ENCODE peak calls at places on chromosomes 12 and 14, in nine cellular contexts. B, V, T, A, U, O, E, J and N are unnamed samples.

GRCh38 chr12:110141389-110141788 is 17.2 kb downstream of the IFT81 start:
- DNase-seq in J (no peak), U (no peak), A (no peak), O (no peak), T (no peak), E (no peak), B (peak), V (no peak), N (no peak)

GRCh38 chr12:11174022-11174421 is 3.0 kb downstream of the SMIM10L1 start:
- DNase-seq in T (no peak), J (no peak), A (no peak), V (no peak), O (no peak), E (no peak), B (no peak), U (no peak), N (no peak)

GRCh38 chr12:76559277-76560082 is at the start of gene OSBPL8:
- DNase-seq in V (peak), J (peak), B (peak), E (peak), O (peak), A (peak), U (peak), T (peak), N (peak)

GRCh38 chr12:110928700-110929099 is 8.3 kb upstream of the MYL2 start:
- DNase-seq in A (no peak), V (no peak), J (peak), E (no peak), U (no peak), O (no peak), B (peak), T (no peak), N (peak)

GRCh38 chr12:50589650-50590435 is 85.1 kb downstream of the DIP2B start:
- DNase-seq in J (no peak), B (no peak), A (no peak), O (no peak), U (no peak), T (no peak), E (no peak), V (no peak), N (no peak)

GRCh38 chr14:83300454-83301064 is 1766.9 kb upstream of the SEL1L start:
- DNase-seq in U (no peak), B (no peak), E (no peak), T (no peak), J (no peak), O (peak), V (peak), A (no peak), N (no peak)

GRCh38 chr12:51470116-51470515 is 45.5 kb downstream of the SLC4A8 start:
- DNase-seq in A (no peak), E (no peak), J (no peak), T (no peak), V (no peak), O (no peak), B (no peak), U (no peak), N (no peak)

GRCh38 chr12:22121224-22121623 is 75.2 kb downstream of the CMAS start:
- DNase-seq in O (peak), B (no peak), U (no peak), V (peak), T (peak), E (peak), J (no peak), A (no peak), N (no peak)

GRCh38 chr12:131641315-131641714 is 69.6 kb upstream of the SFSWAP start:
- DNase-seq in A (no peak), U (no peak), B (no peak), O (no peak), T (no peak), J (no peak), E (peak), V (no peak), N (no peak)

GRCh38 chr12:54277823-54278276 is 2.1 kb downstream of the CBX5 start:
- DNase-seq in E (no peak), J (no peak), U (no peak), O (no peak), A (no peak), T (no peak), B (no peak), V (no peak), N (no peak)

GRCh38 chr12:61676520-61676919 is 583.7 kb upstream of the USP15 start:
- DNase-seq in V (no peak), B (no peak), A (no peak), O (no peak), E (no peak), T (no peak), U (no peak), J (no peak), N (no peak)

GRCh38 chr12:84919271-84919670 is 6.7 kb upstream of the SLC6A15 start:
- DNase-seq in T (no peak), A (no peak), U (no peak), J (no peak), V (no peak), O (no peak), E (no peak), B (no peak), N (no peak)

GRCh38 chr12:62933220-62933870 is 1.6 kb downstream of the PPM1H start:
- DNase-seq in T (no peak), E (peak), J (no peak), O (peak), B (peak), V (peak), A (peak), U (peak), N (no peak)

GRCh38 chr12:49538740-49539403 is at the start of gene KCNH3:
- DNase-seq in E (peak), A (peak), T (peak), U (peak), O (peak), B (peak), V (peak), J (peak), N (peak)

DNA sequence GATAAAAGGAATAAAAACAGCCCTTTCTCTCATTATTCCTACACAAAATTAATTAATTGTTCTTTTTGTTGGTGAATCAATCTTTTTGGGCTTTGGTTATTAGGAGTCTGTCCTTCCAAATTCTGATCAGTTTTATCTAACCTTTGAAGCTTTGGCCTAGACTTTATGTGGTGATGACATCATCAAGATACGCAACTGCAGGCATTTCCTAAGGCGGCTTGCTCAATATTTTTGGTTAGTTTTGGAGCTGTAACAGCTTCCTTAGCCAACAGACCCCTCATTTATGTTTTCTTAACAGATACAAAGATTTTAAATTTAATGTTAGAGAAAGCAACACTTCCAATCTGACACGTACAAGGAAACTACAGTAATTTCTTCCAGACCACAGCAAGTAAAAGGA is 87.8 kb upstream of the PDE3A start:
- DNase-seq in E (no peak), B (no peak), A (no peak), T (no peak), V (no peak), O (no peak), J (no peak), U (no peak), N (no peak)
- H3K27ac ChIP-seq in E (no peak), B (no peak), A (no peak), T (no peak), V (no peak), O (no peak), J (no peak), U (no peak), N (no peak)

DNA sequence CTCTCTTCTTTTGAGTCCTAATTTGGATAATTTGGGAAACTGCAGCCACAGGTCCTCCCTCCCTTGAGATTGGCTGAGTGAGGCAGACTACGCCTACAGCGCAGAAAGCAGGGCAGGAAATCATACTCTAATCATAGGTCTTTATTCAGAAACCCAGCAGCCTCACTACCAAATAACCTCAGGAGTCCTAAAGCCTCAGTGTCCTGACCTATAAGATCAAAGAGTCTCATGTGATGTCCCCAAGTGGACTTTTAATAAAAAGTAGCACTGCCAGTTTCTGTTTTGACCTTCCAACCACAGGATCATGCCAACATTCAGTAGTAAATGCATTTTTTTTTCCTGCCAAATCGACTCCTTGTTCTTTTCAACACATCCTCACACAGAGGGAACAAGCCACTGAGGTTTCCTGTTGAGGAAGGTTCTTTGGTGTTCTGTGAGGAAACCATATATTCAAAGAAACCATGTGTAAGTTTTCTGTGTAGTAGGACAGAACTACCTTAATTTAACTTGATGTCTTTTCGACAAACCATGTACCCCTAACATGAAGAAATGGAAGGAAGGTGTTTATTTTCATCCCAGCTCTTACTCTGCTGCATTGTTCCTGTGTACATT is 72.2 kb downstream of the VCPKMT start:
- DNase-seq in V (no peak), A (no peak), B (no peak), U (no peak), J (no peak), E (no peak), T (no peak), O (no peak), N (no peak)
- H3K4me3 ChIP-seq in V (no peak), A (no peak), B (no peak), U (no peak), J (no peak), E (no peak), T (no peak), O (no peak), N (no peak)

GRCh38 chr14:90384543-90384911 is 12.3 kb upstream of the CALM1 start:
- DNase-seq in U (no peak), V (no peak), B (no peak), A (no peak), O (no peak), E (no peak), T (no peak), J (no peak), N (no peak)

GRCh38 chr14:90382491-90383125 is 14.2 kb upstream of the CALM1 start:
- DNase-seq in J (peak), E (peak), O (peak), A (peak), T (peak), V (peak), B (peak), U (peak), N (peak)

GRCh38 chr14:90383731-90384542 is 12.9 kb upstream of the CALM1 start:
- DNase-seq in O (no peak), J (peak), E (peak), V (peak), T (no peak), A (peak), U (peak), B (peak), N (peak)

GRCh38 chr14:90381999-90382451 is 14.8 kb upstream of the CALM1 start:
- DNase-seq in T (no peak), J (peak), A (peak), O (no peak), U (peak), B (no peak), E (no peak), V (peak), N (no peak)

GRCh38 chr14:90383126-90383730 is 13.6 kb upstream of the CALM1 start:
- DNase-seq in T (peak), B (peak), U (peak), J (peak), V (peak), E (peak), A (peak), O (peak), N (peak)
- TF ChIP-seq CTCF in T (no peak), B (peak), U (no peak), J (no peak), V (no peak), E (no peak), A (peak), O (no peak), N (peak)

DNA sequence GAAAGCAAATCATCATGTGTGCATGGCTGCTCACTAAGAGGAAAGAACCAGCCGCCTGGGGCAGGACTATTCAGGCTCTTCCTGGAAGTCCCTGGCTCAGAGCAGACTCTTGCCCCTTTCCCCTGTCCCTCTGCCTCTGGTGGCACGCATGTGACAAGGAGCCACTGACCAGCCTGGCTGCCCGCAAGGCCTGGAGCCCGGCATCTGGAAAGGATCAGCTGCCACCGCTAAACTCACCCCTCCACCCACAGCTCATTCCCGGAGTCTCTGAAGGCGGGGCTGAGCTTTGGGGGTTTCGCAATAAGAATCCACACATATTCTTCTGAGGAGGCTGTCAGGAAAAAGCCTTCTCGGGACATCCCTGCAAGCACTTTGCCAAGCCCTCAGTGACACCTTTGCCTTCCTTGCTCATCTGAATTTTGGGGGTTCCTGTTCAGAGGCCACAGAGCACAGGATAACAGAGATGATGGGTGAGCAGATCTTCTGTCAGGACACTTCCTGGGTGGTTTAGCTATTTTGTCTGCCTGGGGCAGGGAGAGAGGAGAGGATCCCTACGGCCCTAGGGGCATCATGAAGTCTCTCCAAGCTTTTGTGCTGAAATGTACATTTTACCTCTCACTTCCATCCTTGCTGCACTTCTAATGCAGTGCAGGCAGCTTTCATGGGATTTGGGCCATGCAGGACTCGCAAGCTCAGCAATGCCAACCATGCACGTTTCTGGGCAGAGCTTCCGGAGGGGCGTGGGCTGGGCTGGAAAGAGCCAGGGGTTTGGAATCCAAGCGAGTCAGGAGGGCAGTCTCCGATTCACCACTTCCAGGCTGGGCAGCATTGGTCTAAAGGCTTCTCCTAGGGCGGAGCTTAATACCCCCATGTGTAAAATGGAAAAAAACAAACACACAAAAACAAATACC is 124.8 kb upstream of the MAP1LC3B2 start:
- DNase-seq in V (peak), T (peak), B (peak), J (peak), O (peak), U (peak), E (peak), A (peak), N (no peak)
- H3K27ac ChIP-seq in V (no peak), T (peak), B (peak), J (peak), O (peak), U (no peak), E (peak), A (no peak), N (peak)